ENCODE peak calls at places on chromosomes 5 and 9, in five cellular contexts. One of them, this sample, is unnamed.

GRCh38 chr9:4680750-4681149 is 1.4 kb downstream of the CDC37L1 start:
- DNase-seq in GM23248: peak
- DNase-seq in HepG2: peak
- DNase-seq in fibroblast of lung: peak
- DNase-seq in astrocyte: peak
- DNase-seq in this sample: peak

GRCh38 chr9:124721109-124721850 is 49.8 kb downstream of the NR6A1 start:
- DNase-seq in GM23248: peak
- DNase-seq in HepG2: peak
- DNase-seq in fibroblast of lung: no peak
- DNase-seq in astrocyte: peak
- DNase-seq in this sample: no peak

GRCh38 chr5:111869681-111870080 is 112.7 kb upstream of the NREP start:
- DNase-seq in GM23248: peak
- DNase-seq in HepG2: no peak
- DNase-seq in fibroblast of lung: peak
- DNase-seq in astrocyte: no peak
- DNase-seq in this sample: peak

GRCh38 chr5:171415115-171415730 is 4.2 kb upstream of the FGF18 start:
- DNase-seq in GM23248: peak
- DNase-seq in HepG2: no peak
- DNase-seq in fibroblast of lung: peak
- DNase-seq in astrocyte: peak
- DNase-seq in this sample: no peak

GRCh38 chr9:115146581-115147021 is 28.6 kb upstream of the TNC start:
- DNase-seq in GM23248: peak
- DNase-seq in HepG2: no peak
- DNase-seq in fibroblast of lung: peak
- DNase-seq in astrocyte: peak
- DNase-seq in this sample: peak

GRCh38 chr5:2509527-2509926 is 241.9 kb downstream of the IRX2 start:
- DNase-seq in GM23248: no peak
- DNase-seq in HepG2: no peak
- DNase-seq in fibroblast of lung: no peak
- DNase-seq in astrocyte: no peak
- DNase-seq in this sample: no peak

GRCh38 chr5:144093400-144093799 is 77.1 kb downstream of the YIPF5 start:
- DNase-seq in GM23248: no peak
- DNase-seq in HepG2: no peak
- DNase-seq in fibroblast of lung: no peak
- DNase-seq in astrocyte: no peak
- DNase-seq in this sample: no peak

GRCh38 chr5:891837-892389 is 688 bp downstream of the BRD9 start:
- DNase-seq in GM23248: peak
- DNase-seq in HepG2: no peak
- DNase-seq in fibroblast of lung: peak
- DNase-seq in astrocyte: no peak
- DNase-seq in this sample: peak

GRCh38 chr9:38761334-38761733 is 41.4 kb upstream of the FAM240B start:
- DNase-seq in GM23248: no peak
- DNase-seq in HepG2: no peak
- DNase-seq in fibroblast of lung: no peak
- DNase-seq in astrocyte: no peak
- DNase-seq in this sample: no peak

GRCh38 chr5:16992444-16992843 is 56.4 kb upstream of the MYO10 start:
- DNase-seq in GM23248: peak
- DNase-seq in HepG2: no peak
- DNase-seq in fibroblast of lung: no peak
- DNase-seq in astrocyte: peak
- DNase-seq in this sample: no peak

GRCh38 chr9:72986522-72987116 is 33.8 kb upstream of the ALDH1A1 start:
- DNase-seq in GM23248: no peak
- DNase-seq in HepG2: no peak
- DNase-seq in fibroblast of lung: no peak
- DNase-seq in astrocyte: no peak
- DNase-seq in this sample: no peak

GRCh38 chr9:113991714-113992113 is 86.4 kb downstream of the AMBP start:
- DNase-seq in GM23248: no peak
- DNase-seq in HepG2: no peak
- DNase-seq in fibroblast of lung: no peak
- DNase-seq in astrocyte: no peak
- DNase-seq in this sample: no peak

GRCh38 chr9:84140535-84141101 is 160.0 kb downstream of the RMI1 start:
- DNase-seq in GM23248: peak
- DNase-seq in HepG2: no peak
- DNase-seq in fibroblast of lung: peak
- DNase-seq in astrocyte: peak
- DNase-seq in this sample: no peak

GRCh38 chr5:122447941-122448340 is 135.9 kb downstream of the SNCAIP start:
- DNase-seq in GM23248: no peak
- DNase-seq in HepG2: no peak
- DNase-seq in fibroblast of lung: no peak
- DNase-seq in astrocyte: no peak
- DNase-seq in this sample: no peak

GRCh38 chr5:118115791-118116190 is 872.6 kb downstream of the DTWD2 start:
- DNase-seq in GM23248: no peak
- DNase-seq in HepG2: no peak
- DNase-seq in fibroblast of lung: no peak
- DNase-seq in astrocyte: peak
- DNase-seq in this sample: no peak

GRCh38 chr5:57004800-57005199 is 52.9 kb upstream of the MIER3 start:
- DNase-seq in GM23248: no peak
- DNase-seq in HepG2: peak
- DNase-seq in fibroblast of lung: no peak
- DNase-seq in astrocyte: no peak
- DNase-seq in this sample: peak

GRCh38 chr5:79333852-79334557 is 98.1 kb downstream of the JMY start:
- DNase-seq in GM23248: no peak
- DNase-seq in HepG2: peak
- DNase-seq in fibroblast of lung: no peak
- DNase-seq in astrocyte: no peak
- DNase-seq in this sample: no peak

GRCh38 chr9:68931821-68932220 is 82.1 kb downstream of the PRKACG start:
- DNase-seq in GM23248: no peak
- DNase-seq in HepG2: no peak
- DNase-seq in fibroblast of lung: no peak
- DNase-seq in astrocyte: no peak
- DNase-seq in this sample: no peak

GRCh38 chr5:170132642-170133448 is 27.1 kb downstream of the FOXI1 start:
- DNase-seq in GM23248: peak
- DNase-seq in HepG2: no peak
- DNase-seq in fibroblast of lung: peak
- DNase-seq in astrocyte: peak
- DNase-seq in this sample: peak

GRCh38 chr9:70412678-70413426 is 1.6 kb downstream of the KLF9 start:
- DNase-seq in GM23248: peak
- DNase-seq in HepG2: peak
- DNase-seq in fibroblast of lung: peak
- DNase-seq in astrocyte: peak
- DNase-seq in this sample: peak

GRCh38 chr5:157563373-157564148 is 12.0 kb downstream of the ADAM19 start:
- DNase-seq in GM23248: peak
- DNase-seq in HepG2: no peak
- DNase-seq in fibroblast of lung: peak
- DNase-seq in astrocyte: peak
- DNase-seq in this sample: no peak

GRCh38 chr5:160171656-160172055 is 52.4 kb upstream of the PWWP2A start:
- DNase-seq in GM23248: no peak
- DNase-seq in HepG2: no peak
- DNase-seq in fibroblast of lung: no peak
- DNase-seq in astrocyte: no peak
- DNase-seq in this sample: no peak

GRCh38 chr5:107524111-107524510 is 146.6 kb downstream of the EFNA5 start:
- DNase-seq in GM23248: no peak
- DNase-seq in HepG2: no peak
- DNase-seq in fibroblast of lung: no peak
- DNase-seq in astrocyte: no peak
- DNase-seq in this sample: peak

GRCh38 chr5:60844429-60844890 is 391 bp upstream of the ELOVL7 start:
- DNase-seq in GM23248: peak
- DNase-seq in HepG2: peak
- DNase-seq in fibroblast of lung: peak
- DNase-seq in astrocyte: peak
- DNase-seq in this sample: peak

GRCh38 chr9:84296146-84296843 is 44.3 kb downstream of the SLC28A3 start:
- DNase-seq in GM23248: peak
- DNase-seq in HepG2: no peak
- DNase-seq in fibroblast of lung: peak
- DNase-seq in astrocyte: peak
- DNase-seq in this sample: peak

GRCh38 chr9:108724669-108725068 is 131.1 kb downstream of the ACTL7B start:
- DNase-seq in GM23248: peak
- DNase-seq in HepG2: no peak
- DNase-seq in fibroblast of lung: peak
- DNase-seq in astrocyte: no peak
- DNase-seq in this sample: no peak

GRCh38 chr9:126683698-126684044 is 69.9 kb downstream of the LMX1B start:
- DNase-seq in GM23248: no peak
- DNase-seq in HepG2: no peak
- DNase-seq in fibroblast of lung: no peak
- DNase-seq in astrocyte: no peak
- DNase-seq in this sample: no peak
- TF ChIP-seq EZH2 in GM23248: no peak
- TF ChIP-seq EZH2 in HepG2: peak
- TF ChIP-seq EZH2 in fibroblast of lung: no peak
- TF ChIP-seq EZH2 in astrocyte: no peak
- TF ChIP-seq EZH2 in this sample: no peak

GRCh38 chr9:120480707-120481106 is 99.3 kb downstream of the CDK5RAP2 start:
- DNase-seq in GM23248: peak
- DNase-seq in HepG2: no peak
- DNase-seq in fibroblast of lung: no peak
- DNase-seq in astrocyte: no peak
- DNase-seq in this sample: peak
- H3K27ac ChIP-seq in GM23248: no peak
- H3K27ac ChIP-seq in HepG2: no peak
- H3K27ac ChIP-seq in fibroblast of lung: no peak
- H3K27ac ChIP-seq in astrocyte: no peak
- H3K27ac ChIP-seq in this sample: no peak

GRCh38 chr9:6777218-6777902 is 19.6 kb downstream of the KDM4C start:
- DNase-seq in GM23248: no peak
- DNase-seq in HepG2: no peak
- DNase-seq in fibroblast of lung: no peak
- DNase-seq in astrocyte: no peak
- DNase-seq in this sample: no peak
- H3K9ac ChIP-seq in GM23248: no peak
- H3K9ac ChIP-seq in HepG2: no peak
- H3K9ac ChIP-seq in fibroblast of lung: no peak
- H3K9ac ChIP-seq in astrocyte: no peak
- H3K9ac ChIP-seq in this sample: no peak

GRCh38 chr9:136204086-136204805 is 682 bp downstream of the LHX3 start:
- DNase-seq in GM23248: no peak
- DNase-seq in HepG2: no peak
- DNase-seq in fibroblast of lung: no peak
- DNase-seq in astrocyte: no peak
- DNase-seq in this sample: no peak
- TF ChIP-seq EZH2 in GM23248: no peak
- TF ChIP-seq EZH2 in HepG2: no peak
- TF ChIP-seq EZH2 in fibroblast of lung: no peak
- TF ChIP-seq EZH2 in astrocyte: peak
- TF ChIP-seq EZH2 in this sample: peak

DNA sequence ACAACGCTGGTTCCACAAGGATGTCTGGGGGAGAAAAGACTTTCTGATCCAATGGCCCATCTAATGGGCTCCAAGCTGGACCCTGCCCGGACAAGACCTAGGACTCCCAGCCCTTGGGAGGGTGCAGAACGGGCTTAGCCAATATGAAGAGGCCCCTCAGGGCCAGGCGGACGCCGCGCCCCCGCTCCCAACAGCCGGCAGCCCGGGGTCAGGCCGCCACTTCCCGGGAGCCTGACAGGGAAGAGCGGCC is 493 bp downstream of the P4HA2 start:
- DNase-seq in GM23248: no peak
- DNase-seq in HepG2: no peak
- DNase-seq in fibroblast of lung: peak
- DNase-seq in astrocyte: no peak
- DNase-seq in this sample: no peak
- H3K27ac ChIP-seq in GM23248: peak
- H3K27ac ChIP-seq in HepG2: peak
- H3K27ac ChIP-seq in fibroblast of lung: peak
- H3K27ac ChIP-seq in astrocyte: peak
- H3K27ac ChIP-seq in this sample: peak

GRCh38 chr9:92734931-92735906 is 29.4 kb downstream of the BICD2 start:
- DNase-seq in GM23248: no peak
- DNase-seq in HepG2: no peak
- DNase-seq in fibroblast of lung: no peak
- DNase-seq in astrocyte: no peak
- DNase-seq in this sample: no peak

GRCh38 chr9:92737611-92738299 is 26.9 kb downstream of the BICD2 start:
- DNase-seq in GM23248: no peak
- DNase-seq in HepG2: no peak
- DNase-seq in fibroblast of lung: no peak
- DNase-seq in astrocyte: no peak
- DNase-seq in this sample: no peak

GRCh38 chr9:92738661-92739081 is 26.0 kb downstream of the BICD2 start:
- DNase-seq in GM23248: peak
- DNase-seq in HepG2: no peak
- DNase-seq in fibroblast of lung: no peak
- DNase-seq in astrocyte: peak
- DNase-seq in this sample: peak

GRCh38 chr9:92736816-92737606 is 27.6 kb downstream of the BICD2 start:
- DNase-seq in GM23248: no peak
- DNase-seq in HepG2: no peak
- DNase-seq in fibroblast of lung: no peak
- DNase-seq in astrocyte: peak
- DNase-seq in this sample: peak

DNA sequence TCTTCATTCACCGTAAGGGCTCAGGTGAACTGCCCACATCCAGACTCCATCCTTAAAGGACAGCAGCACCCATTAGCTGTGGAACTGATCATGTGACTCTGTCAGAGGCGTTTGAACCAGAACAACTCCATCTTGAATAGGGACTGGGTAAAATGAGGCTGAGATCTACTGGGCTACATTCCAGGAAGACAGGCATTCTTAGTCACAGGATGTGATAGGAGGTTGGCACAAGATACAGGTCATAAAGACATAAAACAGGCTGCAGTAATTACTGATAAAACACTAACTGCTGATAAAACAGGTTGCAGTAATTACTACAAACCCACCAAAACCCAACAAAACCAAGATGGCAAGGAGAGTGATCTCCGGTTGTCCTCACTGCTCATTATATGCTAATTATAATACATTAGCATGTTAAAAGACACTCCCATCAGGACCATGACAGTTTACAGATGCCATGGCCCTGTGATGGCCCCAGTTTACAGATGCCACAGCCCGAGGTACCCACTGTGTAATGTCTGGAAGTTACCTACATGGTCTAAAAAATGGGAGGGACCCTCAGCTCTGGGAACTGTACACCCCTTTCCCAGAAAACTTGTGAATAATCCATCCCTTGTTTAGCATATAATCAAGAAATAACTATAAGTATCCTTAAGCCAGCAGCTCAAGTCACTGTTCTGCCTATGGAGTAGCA is 28.6 kb downstream of the BICD2 start:
- DNase-seq in GM23248: no peak
- DNase-seq in HepG2: no peak
- DNase-seq in fibroblast of lung: no peak
- DNase-seq in astrocyte: no peak
- DNase-seq in this sample: no peak
- H3K9ac ChIP-seq in GM23248: no peak
- H3K9ac ChIP-seq in HepG2: no peak
- H3K9ac ChIP-seq in fibroblast of lung: no peak
- H3K9ac ChIP-seq in astrocyte: no peak
- H3K9ac ChIP-seq in this sample: no peak